ENCODE peak calls at places on chromosomes 12 and 14, in six cellular contexts. F is cardiac fibroblast, U is HT1080, E is amniotic stem cell, H is A549, R is posterior vena cava. D is an unnamed sample.

GRCh38 chr14:66507722-66508546 is at the start of gene GPHN:
- DNase-seq in U (peak), R (peak), E (peak), F (peak), H (peak), D (peak)

GRCh38 chr12:123813349-123813748 is 51.2 kb downstream of the DNAH10 start:
- DNase-seq in H (no peak), R (no peak), E (no peak), U (no peak), F (peak), D (no peak)

GRCh38 chr14:104665663-104666522 is 23.5 kb upstream of the INF2 start:
- DNase-seq in R (peak), U (peak), E (no peak), F (no peak), H (peak), D (no peak)

GRCh38 chr14:78530078-78530477 is 359.9 kb downstream of the NRXN3 start:
- DNase-seq in U (no peak), E (no peak), R (no peak), H (no peak), F (peak), D (no peak)

GRCh38 chr12:4388662-4389061 is 9.2 kb upstream of the FGF23 start:
- DNase-seq in R (no peak), U (no peak), F (no peak), E (no peak), H (no peak), D (no peak)

GRCh38 chr14:60845523-60845922 is 111.0 kb downstream of the MNAT1 start:
- DNase-seq in E (no peak), U (no peak), F (no peak), R (no peak), H (no peak), D (no peak)

GRCh38 chr12:17954788-17955187 is 135.2 kb downstream of the RERGL start:
- DNase-seq in H (peak), U (no peak), F (no peak), R (no peak), E (no peak), D (no peak)

GRCh38 chr14:100294213-100294962 is 11.9 kb downstream of the SLC25A29 start:
- DNase-seq in E (no peak), F (peak), U (no peak), H (no peak), R (peak), D (no peak)

GRCh38 chr14:35289623-35290022 is 2.6 kb upstream of the PSMA6 start:
- DNase-seq in E (no peak), F (no peak), U (no peak), H (no peak), R (no peak), D (no peak)

GRCh38 chr12:67977668-67978067 is 11.6 kb upstream of the IFNG-AS1 start:
- DNase-seq in F (no peak), U (no peak), E (no peak), R (no peak), H (no peak), D (no peak)

GRCh38 chr12:33605776-33606175 is 166.2 kb upstream of the SYT10 start:
- DNase-seq in E (no peak), F (no peak), H (peak), R (no peak), U (peak), D (no peak)

GRCh38 chr12:94699796-94700195 is 49.4 kb upstream of the TMCC3 start:
- DNase-seq in H (no peak), F (no peak), E (no peak), R (no peak), U (no peak), D (no peak)

GRCh38 chr12:50043854-50044253 is 13.5 kb upstream of the ASIC1 start:
- DNase-seq in R (no peak), E (no peak), U (peak), F (no peak), H (no peak), D (no peak)

GRCh38 chr12:71447691-71448660 is 8.4 kb downstream of the LGR5 start:
- DNase-seq in U (no peak), E (no peak), R (no peak), F (no peak), H (no peak), D (no peak)

GRCh38 chr14:103013028-103013427 is 44.3 kb downstream of the CDC42BPB start:
- DNase-seq in R (peak), U (no peak), H (no peak), F (no peak), E (no peak), D (no peak)

GRCh38 chr14:98227000-98227726 is 1044.8 kb downstream of the BCL11B start:
- DNase-seq in U (no peak), F (no peak), E (no peak), R (no peak), H (no peak), D (no peak)

GRCh38 chr12:64883264-64884163 is 59.1 kb downstream of the TBC1D30 start:
- DNase-seq in R (no peak), U (no peak), F (no peak), E (no peak), H (peak), D (no peak)

GRCh38 chr14:74577247-74577947 is 34.6 kb downstream of the LTBP2 start:
- DNase-seq in H (no peak), U (no peak), E (no peak), R (peak), F (peak), D (no peak)

GRCh38 chr14:21102472-21103164 is 1.8 kb downstream of the TMEM253 start:
- DNase-seq in R (no peak), E (no peak), H (no peak), U (no peak), F (no peak), D (no peak)

GRCh38 chr12:21438643-21439042 is 1.2 kb downstream of the PYROXD1 start:
- DNase-seq in R (no peak), E (no peak), U (no peak), H (no peak), F (no peak), D (no peak)